ENCODE peak calls at places on chromosome 1, in four cellular contexts. P is NCI-H524; T is colonic mucosa; K is activated naive CD4-positive, alpha-beta T cell. J is an unnamed sample.

GRCh38 chr1:103783944-103784377 is 34.3 kb downstream of the AMY1C start:
- DNase-seq in P (no peak), T (no peak), K (no peak), J (no peak)

GRCh38 chr1:201214461-201214860 is 23.8 kb downstream of the IGFN1 start:
- DNase-seq in P (no peak), T (no peak), K (no peak), J (no peak)

GRCh38 chr1:234533034-234533571 is 54.1 kb upstream of the TARBP1 start:
- DNase-seq in P (no peak), T (peak; percentile 48), K (no peak), J (no peak)

GRCh38 chr1:19429611-19430010 is 55.7 kb downstream of the CAPZB start:
- DNase-seq in P (no peak), T (no peak), K (no peak), J (no peak)

GRCh38 chr1:34407140-34407539 is 230.4 kb downstream of the C1orf94 start:
- DNase-seq in P (peak; percentile 88), T (no peak), K (no peak), J (no peak)

GRCh38 chr1:93324486-93325464 is 20.9 kb upstream of the DR1 start:
- DNase-seq in P (no peak), T (no peak), K (no peak), J (no peak)

GRCh38 chr1:24970399-24970753 is 40.3 kb upstream of the RUNX3 start:
- DNase-seq in P (no peak), T (no peak), K (no peak), J (no peak)

GRCh38 chr1:150798509-150798908 is 9.6 kb downstream of the CTSK start:
- DNase-seq in P (peak; percentile 87), T (no peak), K (no peak), J (no peak)